ENCODE peak calls at places on chromosomes 13 and 19, in five cellular contexts. One of them, this sample, is unnamed.

GRCh38 chr13:21849323-21849722 is 178.4 kb downstream of the FGF9 start:
- DNase-seq in AG10803: peak; percentile 24
- DNase-seq in AG09309: no peak
- DNase-seq in adipocyte: no peak
- DNase-seq in SJSA1: no peak
- DNase-seq in this sample: no peak

GRCh38 chr19:36196249-36196648 is 18.2 kb downstream of the ZNF565 start:
- DNase-seq in AG10803: no peak
- DNase-seq in AG09309: no peak
- DNase-seq in adipocyte: no peak
- DNase-seq in SJSA1: no peak
- DNase-seq in this sample: no peak

GRCh38 chr13:98279473-98280175 is 102.6 kb upstream of the RNF113B start:
- DNase-seq in adipocyte: no peak
- DNase-seq in AG09309: no peak
- DNase-seq in AG10803: no peak
- DNase-seq in SJSA1: no peak
- DNase-seq in this sample: no peak

GRCh38 chr13:38914070-38914469 is 76.6 kb downstream of the STOML3 start:
- DNase-seq in adipocyte: no peak
- DNase-seq in AG10803: no peak
- DNase-seq in AG09309: no peak
- DNase-seq in SJSA1: no peak
- DNase-seq in this sample: no peak

GRCh38 chr19:38209671-38210457 is 14.2 kb downstream of the DPF1 start:
- DNase-seq in SJSA1: no peak
- DNase-seq in adipocyte: peak; percentile 68
- DNase-seq in AG09309: no peak
- DNase-seq in AG10803: peak; percentile 46
- DNase-seq in this sample: peak; percentile 35

GRCh38 chr19:15426485-15427349 is 7.9 kb upstream of the AKAP8L start:
- DNase-seq in adipocyte: no peak
- DNase-seq in AG10803: no peak
- DNase-seq in AG09309: no peak
- DNase-seq in SJSA1: no peak
- DNase-seq in this sample: no peak

GRCh38 chr19:51259348-51260245 is 8.7 kb downstream of the SIGLECL1 start:
- DNase-seq in AG09309: no peak
- DNase-seq in adipocyte: peak; percentile 26
- DNase-seq in AG10803: peak; percentile 26
- DNase-seq in SJSA1: no peak
- DNase-seq in this sample: no peak

GRCh38 chr13:112711528-112712265 is 21.9 kb downstream of the ATP11A start:
- DNase-seq in adipocyte: peak; percentile 93
- DNase-seq in AG10803: peak; percentile 98
- DNase-seq in SJSA1: peak; percentile 91
- DNase-seq in AG09309: peak; percentile 93
- DNase-seq in this sample: peak; percentile 89

GRCh38 chr19:38713227-38713649 is 31.0 kb downstream of the CAPN12 start:
- DNase-seq in adipocyte: no peak
- DNase-seq in AG10803: no peak
- DNase-seq in AG09309: no peak
- DNase-seq in SJSA1: no peak
- DNase-seq in this sample: peak; percentile 73

GRCh38 chr19:31214086-31214485 is 135.2 kb downstream of the TSHZ3 start:
- DNase-seq in AG10803: peak; percentile 100
- DNase-seq in SJSA1: peak; percentile 98
- DNase-seq in adipocyte: peak; percentile 98
- DNase-seq in AG09309: peak; percentile 97
- DNase-seq in this sample: peak; percentile 98

GRCh38 chr19:6067975-6068374 is 42.3 kb downstream of the RFX2 start:
- DNase-seq in AG10803: no peak
- DNase-seq in AG09309: no peak
- DNase-seq in SJSA1: peak; percentile 16
- DNase-seq in adipocyte: no peak
- DNase-seq in this sample: no peak

GRCh38 chr19:40610396-40611064 is 9.4 kb downstream of the LTBP4 start:
- DNase-seq in AG09309: no peak
- DNase-seq in adipocyte: no peak
- DNase-seq in SJSA1: no peak
- DNase-seq in AG10803: no peak
- DNase-seq in this sample: peak; percentile 46

GRCh38 chr13:48595330-48596127 is 58.2 kb upstream of the CYSLTR2 start:
- DNase-seq in SJSA1: no peak
- DNase-seq in AG09309: peak; percentile 37
- DNase-seq in adipocyte: peak; percentile 69
- DNase-seq in AG10803: peak; percentile 47
- DNase-seq in this sample: peak; percentile 53

GRCh38 chr13:80086304-80086721 is 254.6 kb downstream of the SPRY2 start:
- DNase-seq in AG10803: no peak
- DNase-seq in AG09309: no peak
- DNase-seq in SJSA1: no peak
- DNase-seq in adipocyte: no peak
- DNase-seq in this sample: no peak

GRCh38 chr13:23790591-23791170 is 98.5 kb downstream of the MIPEP start:
- DNase-seq in adipocyte: peak; percentile 65
- DNase-seq in AG10803: peak; percentile 99
- DNase-seq in SJSA1: no peak
- DNase-seq in AG09309: peak; percentile 91
- DNase-seq in this sample: peak; percentile 98

GRCh38 chr13:36430247-36431203 is 1.8 kb upstream of the CCNA1 start:
- DNase-seq in adipocyte: no peak
- DNase-seq in SJSA1: no peak
- DNase-seq in AG10803: no peak
- DNase-seq in AG09309: no peak
- DNase-seq in this sample: no peak

This sample was measured in fibroblast of gingiva.